ENCODE peak calls at places on chromosomes 1 and 21, in five cellular contexts. W, P, A, E and M are unnamed samples.

GRCh38 chr21:37710555-37711293 is 205.5 kb downstream of the KCNJ6 start:
- DNase-seq in W (no peak), P (no peak), A (no peak), E (no peak), M (no peak)

GRCh38 chr1:202311880-202312635 is 29.7 kb downstream of the UBE2T start:
- DNase-seq in W (peak; percentile 6), P (no peak), A (no peak), E (no peak), M (no peak)

GRCh38 chr1:162347281-162347680 is 29.4 kb downstream of the SPATA46 start:
- DNase-seq in W (no peak), P (no peak), A (no peak), E (no peak), M (no peak)

GRCh38 chr1:226034482-226034881 is 28.0 kb upstream of the H3-3A start:
- DNase-seq in W (no peak), P (peak; percentile 82), A (no peak), E (no peak), M (peak; percentile 8)

GRCh38 chr1:3000671-3001470 is 20.4 kb upstream of the ACTRT2 start:
- DNase-seq in W (no peak), P (no peak), A (no peak), E (no peak), M (no peak)

GRCh38 chr1:85611390-85611789 is 30.8 kb downstream of the CCN1 start:
- DNase-seq in W (no peak), P (no peak), A (no peak), E (no peak), M (no peak)

GRCh38 chr1:41041866-41042265 is 20.3 kb upstream of the SLFNL1 start:
- DNase-seq in W (no peak), P (no peak), A (no peak), E (no peak), M (no peak)

GRCh38 chr1:21938791-21939538 is 1.9 kb upstream of the HSPG2 start:
- DNase-seq in W (no peak), P (no peak), A (no peak), E (no peak), M (no peak)

GRCh38 chr1:33366766-33367487 is 46.0 kb upstream of the A3GALT2 start:
- DNase-seq in W (no peak), P (no peak), A (no peak), E (no peak), M (no peak)

GRCh38 chr1:22791736-22792325 is 81.2 kb downstream of the EPHB2 start:
- DNase-seq in W (no peak), P (no peak), A (no peak), E (no peak), M (no peak)

GRCh38 chr1:81681570-81681969 is 119.2 kb upstream of the ADGRL2 start:
- DNase-seq in W (no peak), P (no peak), A (peak; percentile 65), E (no peak), M (no peak)

GRCh38 chr1:206738370-206739366 is 31.9 kb upstream of the IL19 start:
- DNase-seq in W (peak; percentile 70), P (no peak), A (no peak), E (no peak), M (no peak)

GRCh38 chr1:15337656-15338402 is 71.9 kb upstream of the EFHD2 start:
- DNase-seq in W (peak; percentile 19), P (no peak), A (no peak), E (no peak), M (no peak)

GRCh38 chr1:202106340-202107284 is 16.1 kb upstream of the GPR37L1 start:
- DNase-seq in W (no peak), P (no peak), A (no peak), E (no peak), M (no peak)

GRCh38 chr1:18739956-18740355 is 109.3 kb downstream of the PAX7 start:
- DNase-seq in W (no peak), P (no peak), A (no peak), E (no peak), M (no peak)

GRCh38 chr1:2432519-2432918 is 20.2 kb upstream of the PEX10 start:
- DNase-seq in W (no peak), P (no peak), A (no peak), E (no peak), M (no peak)

GRCh38 chr1:208093754-208094719 is 150.1 kb downstream of the PLXNA2 start:
- DNase-seq in W (peak; percentile 94), P (peak; percentile 32), A (peak; percentile 62), E (peak; percentile 23), M (no peak)

GRCh38 chr1:21655748-21656147 is 13.4 kb downstream of the RAP1GAP start:
- DNase-seq in W (peak; percentile 87), P (no peak), A (no peak), E (no peak), M (no peak)

GRCh38 chr1:192807221-192807967 is 1.4 kb upstream of the RGS2 start:
- DNase-seq in W (no peak), P (no peak), A (peak; percentile 43), E (no peak), M (no peak)

GRCh38 chr1:108505766-108506075 is 54.2 kb upstream of the EEIG2 start:
- DNase-seq in W (no peak), P (no peak), A (no peak), E (no peak), M (no peak)